ENCODE peak calls at places on chromosome 19, in four cellular contexts. One of them, this sample, is unnamed.

GRCh38 chr19:1474011-1474764 is 4.8 kb downstream of the C19orf25 start:
- DNase-seq in HT1080: no peak
- DNase-seq in small intestine: no peak
- DNase-seq in stimulated activated CD8-positive, alpha-beta memory T cell treated with anti-CD3 and anti-CD28 coated beads, Interleukin-4, amount 100 ng/mL, for 1 hour: no peak
- DNase-seq in this sample: no peak

GRCh38 chr19:28686741-28687140 is 526.2 kb downstream of the UQCRFS1 start:
- DNase-seq in stimulated activated CD8-positive, alpha-beta memory T cell treated with anti-CD3 and anti-CD28 coated beads, Interleukin-4, amount 100 ng/mL, for 1 hour: no peak
- DNase-seq in HT1080: no peak
- DNase-seq in small intestine: no peak
- DNase-seq in this sample: no peak

GRCh38 chr19:51096473-51097165 is 11.6 kb downstream of the CTU1 start:
- DNase-seq in small intestine: no peak
- DNase-seq in stimulated activated CD8-positive, alpha-beta memory T cell treated with anti-CD3 and anti-CD28 coated beads, Interleukin-4, amount 100 ng/mL, for 1 hour: no peak
- DNase-seq in HT1080: no peak
- DNase-seq in this sample: peak; percentile 74

GRCh38 chr19:41111296-41111695 is 2.9 kb upstream of the CYP2F1 start:
- DNase-seq in stimulated activated CD8-positive, alpha-beta memory T cell treated with anti-CD3 and anti-CD28 coated beads, Interleukin-4, amount 100 ng/mL, for 1 hour: no peak
- DNase-seq in small intestine: no peak
- DNase-seq in HT1080: no peak
- DNase-seq in this sample: no peak

GRCh38 chr19:27865927-27866777 is 1346.8 kb downstream of the UQCRFS1 start:
- DNase-seq in HT1080: no peak
- DNase-seq in stimulated activated CD8-positive, alpha-beta memory T cell treated with anti-CD3 and anti-CD28 coated beads, Interleukin-4, amount 100 ng/mL, for 1 hour: no peak
- DNase-seq in small intestine: no peak
- DNase-seq in this sample: no peak

GRCh38 chr19:13172335-13173128 is 22.3 kb downstream of the IER2 start:
- DNase-seq in stimulated activated CD8-positive, alpha-beta memory T cell treated with anti-CD3 and anti-CD28 coated beads, Interleukin-4, amount 100 ng/mL, for 1 hour: no peak
- DNase-seq in small intestine: peak; percentile 92
- DNase-seq in HT1080: peak; percentile 91
- DNase-seq in this sample: peak; percentile 83

GRCh38 chr19:5655412-5655811 is 24.9 kb downstream of the MICOS13 start:
- DNase-seq in HT1080: no peak
- DNase-seq in small intestine: peak; percentile 83
- DNase-seq in stimulated activated CD8-positive, alpha-beta memory T cell treated with anti-CD3 and anti-CD28 coated beads, Interleukin-4, amount 100 ng/mL, for 1 hour: no peak
- DNase-seq in this sample: no peak

GRCh38 chr19:5718032-5718578 is 1.8 kb downstream of the LONP1 start:
- DNase-seq in HT1080: peak; percentile 55
- DNase-seq in small intestine: no peak
- DNase-seq in stimulated activated CD8-positive, alpha-beta memory T cell treated with anti-CD3 and anti-CD28 coated beads, Interleukin-4, amount 100 ng/mL, for 1 hour: no peak
- DNase-seq in this sample: no peak

GRCh38 chr19:873084-874019 is 13.9 kb downstream of the CFD start:
- DNase-seq in HT1080: no peak
- DNase-seq in stimulated activated CD8-positive, alpha-beta memory T cell treated with anti-CD3 and anti-CD28 coated beads, Interleukin-4, amount 100 ng/mL, for 1 hour: no peak
- DNase-seq in small intestine: peak; percentile 64
- DNase-seq in this sample: peak; percentile 52

GRCh38 chr19:1512671-1513491 is at the start of gene ADAMTSL5:
- DNase-seq in stimulated activated CD8-positive, alpha-beta memory T cell treated with anti-CD3 and anti-CD28 coated beads, Interleukin-4, amount 100 ng/mL, for 1 hour: no peak
- DNase-seq in HT1080: peak; percentile 56
- DNase-seq in small intestine: peak; percentile 82
- DNase-seq in this sample: peak; percentile 44

GRCh38 chr19:48415395-48415794 is 21.9 kb downstream of the GRIN2D start:
- DNase-seq in stimulated activated CD8-positive, alpha-beta memory T cell treated with anti-CD3 and anti-CD28 coated beads, Interleukin-4, amount 100 ng/mL, for 1 hour: peak; percentile 48
- DNase-seq in small intestine: peak; percentile 95
- DNase-seq in HT1080: no peak
- DNase-seq in this sample: peak; percentile 91

GRCh38 chr19:27674701-27675100 is 1538.2 kb downstream of the UQCRFS1 start:
- DNase-seq in stimulated activated CD8-positive, alpha-beta memory T cell treated with anti-CD3 and anti-CD28 coated beads, Interleukin-4, amount 100 ng/mL, for 1 hour: no peak
- DNase-seq in small intestine: no peak
- DNase-seq in HT1080: no peak
- DNase-seq in this sample: no peak

GRCh38 chr19:2533686-2534085 is 57.8 kb downstream of the GADD45B start:
- DNase-seq in HT1080: no peak
- DNase-seq in stimulated activated CD8-positive, alpha-beta memory T cell treated with anti-CD3 and anti-CD28 coated beads, Interleukin-4, amount 100 ng/mL, for 1 hour: no peak
- DNase-seq in small intestine: no peak
- DNase-seq in this sample: no peak

GRCh38 chr19:1407662-1408299 is 395 bp downstream of the DAZAP1 start:
- DNase-seq in stimulated activated CD8-positive, alpha-beta memory T cell treated with anti-CD3 and anti-CD28 coated beads, Interleukin-4, amount 100 ng/mL, for 1 hour: no peak
- DNase-seq in HT1080: no peak
- DNase-seq in small intestine: no peak
- DNase-seq in this sample: no peak

GRCh38 chr19:31099470-31100190 is 249.6 kb downstream of the TSHZ3 start:
- DNase-seq in small intestine: no peak
- DNase-seq in stimulated activated CD8-positive, alpha-beta memory T cell treated with anti-CD3 and anti-CD28 coated beads, Interleukin-4, amount 100 ng/mL, for 1 hour: no peak
- DNase-seq in HT1080: no peak
- DNase-seq in this sample: no peak

GRCh38 chr19:18788782-18789421 is 2.2 kb downstream of the COMP start:
- DNase-seq in stimulated activated CD8-positive, alpha-beta memory T cell treated with anti-CD3 and anti-CD28 coated beads, Interleukin-4, amount 100 ng/mL, for 1 hour: no peak
- DNase-seq in small intestine: no peak
- DNase-seq in HT1080: no peak
- DNase-seq in this sample: no peak

GRCh38 chr19:15123900-15124299 is 16.7 kb downstream of the SYDE1 start:
- DNase-seq in small intestine: peak; percentile 44
- DNase-seq in HT1080: no peak
- DNase-seq in stimulated activated CD8-positive, alpha-beta memory T cell treated with anti-CD3 and anti-CD28 coated beads, Interleukin-4, amount 100 ng/mL, for 1 hour: no peak
- DNase-seq in this sample: no peak

GRCh38 chr19:16153582-16154336 is 10.3 kb downstream of the HSH2D start:
- DNase-seq in stimulated activated CD8-positive, alpha-beta memory T cell treated with anti-CD3 and anti-CD28 coated beads, Interleukin-4, amount 100 ng/mL, for 1 hour: no peak
- DNase-seq in HT1080: peak; percentile 21
- DNase-seq in small intestine: peak; percentile 33
- DNase-seq in this sample: no peak

GRCh38 chr19:45071969-45072790 is 4.1 kb downstream of the ZNF296 start:
- DNase-seq in stimulated activated CD8-positive, alpha-beta memory T cell treated with anti-CD3 and anti-CD28 coated beads, Interleukin-4, amount 100 ng/mL, for 1 hour: no peak
- DNase-seq in small intestine: no peak
- DNase-seq in HT1080: no peak
- DNase-seq in this sample: no peak

GRCh38 chr19:12163841-12164240 is 945 bp downstream of the ZNF136 start:
- DNase-seq in HT1080: peak; percentile 15
- DNase-seq in stimulated activated CD8-positive, alpha-beta memory T cell treated with anti-CD3 and anti-CD28 coated beads, Interleukin-4, amount 100 ng/mL, for 1 hour: no peak
- DNase-seq in small intestine: no peak
- DNase-seq in this sample: peak; percentile 0

GRCh38 chr19:50705422-50706019 is 14.1 kb downstream of the SHANK1 start:
- DNase-seq in HT1080: peak; percentile 91
- DNase-seq in stimulated activated CD8-positive, alpha-beta memory T cell treated with anti-CD3 and anti-CD28 coated beads, Interleukin-4, amount 100 ng/mL, for 1 hour: no peak
- DNase-seq in small intestine: peak; percentile 9
- DNase-seq in this sample: peak; percentile 84

GRCh38 chr19:18233224-18233825 is 7.1 kb upstream of the PDE4C start:
- DNase-seq in HT1080: peak; percentile 26
- DNase-seq in stimulated activated CD8-positive, alpha-beta memory T cell treated with anti-CD3 and anti-CD28 coated beads, Interleukin-4, amount 100 ng/mL, for 1 hour: no peak
- DNase-seq in small intestine: peak; percentile 37
- DNase-seq in this sample: no peak

GRCh38 chr19:36972594-36972993 is 56.5 kb downstream of the ZNF568 start:
- DNase-seq in small intestine: no peak
- DNase-seq in HT1080: no peak
- DNase-seq in stimulated activated CD8-positive, alpha-beta memory T cell treated with anti-CD3 and anti-CD28 coated beads, Interleukin-4, amount 100 ng/mL, for 1 hour: no peak
- DNase-seq in this sample: no peak

GRCh38 chr19:21581646-21582045 is 76.2 kb downstream of the ZNF429 start:
- DNase-seq in HT1080: no peak
- DNase-seq in small intestine: no peak
- DNase-seq in stimulated activated CD8-positive, alpha-beta memory T cell treated with anti-CD3 and anti-CD28 coated beads, Interleukin-4, amount 100 ng/mL, for 1 hour: no peak
- DNase-seq in this sample: no peak

GRCh38 chr19:49591731-49592485 is 926 bp downstream of the PRR12 start:
- DNase-seq in stimulated activated CD8-positive, alpha-beta memory T cell treated with anti-CD3 and anti-CD28 coated beads, Interleukin-4, amount 100 ng/mL, for 1 hour: no peak
- DNase-seq in small intestine: peak; percentile 38
- DNase-seq in HT1080: peak; percentile 71
- DNase-seq in this sample: peak; percentile 66

GRCh38 chr19:1220452-1221037 is 15.0 kb downstream of the STK11 start:
- DNase-seq in small intestine: no peak
- DNase-seq in stimulated activated CD8-positive, alpha-beta memory T cell treated with anti-CD3 and anti-CD28 coated beads, Interleukin-4, amount 100 ng/mL, for 1 hour: no peak
- DNase-seq in HT1080: no peak
- DNase-seq in this sample: no peak

GRCh38 chr19:42123765-42124164 is 8.5 kb downstream of the POU2F2 start:
- DNase-seq in stimulated activated CD8-positive, alpha-beta memory T cell treated with anti-CD3 and anti-CD28 coated beads, Interleukin-4, amount 100 ng/mL, for 1 hour: no peak
- DNase-seq in small intestine: no peak
- DNase-seq in HT1080: no peak
- DNase-seq in this sample: no peak

GRCh38 chr19:45470147-45471081 is 2.6 kb downstream of the FOSB start:
- DNase-seq in HT1080: peak; percentile 62
- DNase-seq in small intestine: no peak
- DNase-seq in stimulated activated CD8-positive, alpha-beta memory T cell treated with anti-CD3 and anti-CD28 coated beads, Interleukin-4, amount 100 ng/mL, for 1 hour: no peak
- DNase-seq in this sample: peak; percentile 84

GRCh38 chr19:48873476-48874308 is 1.5 kb downstream of the PPP1R15A start:
- DNase-seq in small intestine: peak; percentile 61
- DNase-seq in stimulated activated CD8-positive, alpha-beta memory T cell treated with anti-CD3 and anti-CD28 coated beads, Interleukin-4, amount 100 ng/mL, for 1 hour: no peak
- DNase-seq in HT1080: no peak
- DNase-seq in this sample: no peak

GRCh38 chr19:48393196-48393558 is 291 bp upstream of the GRIN2D start:
- DNase-seq in small intestine: no peak
- DNase-seq in HT1080: no peak
- DNase-seq in stimulated activated CD8-positive, alpha-beta memory T cell treated with anti-CD3 and anti-CD28 coated beads, Interleukin-4, amount 100 ng/mL, for 1 hour: no peak
- DNase-seq in this sample: no peak

GRCh38 chr19:28966737-28967401 is 246.1 kb downstream of the UQCRFS1 start:
- DNase-seq in HT1080: no peak
- DNase-seq in stimulated activated CD8-positive, alpha-beta memory T cell treated with anti-CD3 and anti-CD28 coated beads, Interleukin-4, amount 100 ng/mL, for 1 hour: no peak
- DNase-seq in small intestine: no peak
- DNase-seq in this sample: no peak

GRCh38 chr19:31256601-31256990 is 92.6 kb downstream of the TSHZ3 start:
- DNase-seq in HT1080: no peak
- DNase-seq in stimulated activated CD8-positive, alpha-beta memory T cell treated with anti-CD3 and anti-CD28 coated beads, Interleukin-4, amount 100 ng/mL, for 1 hour: no peak
- DNase-seq in small intestine: no peak
- DNase-seq in this sample: no peak

GRCh38 chr19:41456342-41456918 is 13.5 kb downstream of the ERICH4 start:
- DNase-seq in HT1080: no peak
- DNase-seq in small intestine: no peak
- DNase-seq in stimulated activated CD8-positive, alpha-beta memory T cell treated with anti-CD3 and anti-CD28 coated beads, Interleukin-4, amount 100 ng/mL, for 1 hour: no peak
- DNase-seq in this sample: no peak

GRCh38 chr19:30358319-30358718 is 13.9 kb upstream of the ZNF536 start:
- DNase-seq in stimulated activated CD8-positive, alpha-beta memory T cell treated with anti-CD3 and anti-CD28 coated beads, Interleukin-4, amount 100 ng/mL, for 1 hour: no peak
- DNase-seq in small intestine: no peak
- DNase-seq in HT1080: no peak
- DNase-seq in this sample: no peak

GRCh38 chr19:29532956-29533355 is 7.2 kb downstream of the VSTM2B start:
- DNase-seq in small intestine: no peak
- DNase-seq in HT1080: no peak
- DNase-seq in stimulated activated CD8-positive, alpha-beta memory T cell treated with anti-CD3 and anti-CD28 coated beads, Interleukin-4, amount 100 ng/mL, for 1 hour: no peak
- DNase-seq in this sample: no peak

GRCh38 chr19:23554548-23554947 is 132.5 kb downstream of the ZNF675 start:
- DNase-seq in HT1080: peak; percentile 92
- DNase-seq in small intestine: no peak
- DNase-seq in stimulated activated CD8-positive, alpha-beta memory T cell treated with anti-CD3 and anti-CD28 coated beads, Interleukin-4, amount 100 ng/mL, for 1 hour: no peak
- DNase-seq in this sample: no peak